ENCODE peak calls at places on chromosome 10, in five cellular contexts. One of them, this sample, is unnamed.

GRCh38 chr10:123891147-123892011 is at the start of gene CPXM2:
- DNase-seq in HCT116: no peak
- DNase-seq in fibroblast of lung: no peak
- DNase-seq in hepatocyte: peak; percentile 15
- DNase-seq in astrocyte: no peak
- DNase-seq in this sample: no peak

GRCh38 chr10:91879514-91880170 is 29.6 kb downstream of the FGFBP3 start:
- DNase-seq in HCT116: no peak
- DNase-seq in fibroblast of lung: no peak
- DNase-seq in hepatocyte: no peak
- DNase-seq in astrocyte: no peak
- DNase-seq in this sample: no peak

GRCh38 chr10:34866848-34867247 is 51.8 kb upstream of the PARD3 start:
- DNase-seq in HCT116: no peak
- DNase-seq in fibroblast of lung: no peak
- DNase-seq in hepatocyte: no peak
- DNase-seq in astrocyte: no peak
- DNase-seq in this sample: no peak

GRCh38 chr10:91024541-91024940 is 103.7 kb upstream of the ANKRD1 start:
- DNase-seq in HCT116: no peak
- DNase-seq in fibroblast of lung: no peak
- DNase-seq in hepatocyte: no peak
- DNase-seq in astrocyte: no peak
- DNase-seq in this sample: no peak

GRCh38 chr10:67602268-67602950 is 93.6 kb downstream of the CTNNA3 start:
- DNase-seq in HCT116: peak; percentile 32
- DNase-seq in fibroblast of lung: peak; percentile 83
- DNase-seq in hepatocyte: no peak
- DNase-seq in astrocyte: peak; percentile 94
- DNase-seq in this sample: no peak

GRCh38 chr10:88150338-88150737 is 286.9 kb downstream of the PTEN start:
- DNase-seq in HCT116: no peak
- DNase-seq in fibroblast of lung: peak; percentile 56
- DNase-seq in hepatocyte: no peak
- DNase-seq in astrocyte: peak; percentile 79
- DNase-seq in this sample: no peak

GRCh38 chr10:109205929-109206585 is 717.3 kb downstream of the XPNPEP1 start:
- DNase-seq in HCT116: no peak
- DNase-seq in fibroblast of lung: peak; percentile 62
- DNase-seq in hepatocyte: peak; percentile 49
- DNase-seq in astrocyte: peak; percentile 97
- DNase-seq in this sample: no peak

GRCh38 chr10:101771380-101771779 is 4.5 kb downstream of the FGF8 start:
- DNase-seq in HCT116: no peak
- DNase-seq in fibroblast of lung: no peak
- DNase-seq in hepatocyte: no peak
- DNase-seq in astrocyte: no peak
- DNase-seq in this sample: no peak

GRCh38 chr10:11110499-11110898 is 92.8 kb downstream of the CELF2 start:
- DNase-seq in HCT116: no peak
- DNase-seq in fibroblast of lung: no peak
- DNase-seq in hepatocyte: no peak
- DNase-seq in astrocyte: no peak
- DNase-seq in this sample: no peak

GRCh38 chr10:116708386-116708785 is 34.0 kb downstream of the HSPA12A start:
- DNase-seq in HCT116: no peak
- DNase-seq in fibroblast of lung: peak; percentile 38
- DNase-seq in hepatocyte: no peak
- DNase-seq in astrocyte: peak; percentile 91
- DNase-seq in this sample: no peak

GRCh38 chr10:19592276-19592675 is 224.0 kb upstream of the PLXDC2 start:
- DNase-seq in HCT116: no peak
- DNase-seq in fibroblast of lung: no peak
- DNase-seq in hepatocyte: peak; percentile 8
- DNase-seq in astrocyte: peak; percentile 32
- DNase-seq in this sample: no peak

GRCh38 chr10:47183726-47184084 is 116.3 kb upstream of the GDF10 start:
- DNase-seq in HCT116: no peak
- DNase-seq in fibroblast of lung: peak; percentile 57
- DNase-seq in hepatocyte: no peak
- DNase-seq in astrocyte: no peak
- DNase-seq in this sample: no peak

GRCh38 chr10:69965919-69966662 is 86.6 kb upstream of the MACROH2A2 start:
- DNase-seq in HCT116: no peak
- DNase-seq in fibroblast of lung: peak; percentile 28
- DNase-seq in hepatocyte: no peak
- DNase-seq in astrocyte: peak; percentile 31
- DNase-seq in this sample: no peak

GRCh38 chr10:22620140-22620857 is 94.1 kb downstream of the PIP4K2A start:
- DNase-seq in HCT116: peak; percentile 91
- DNase-seq in fibroblast of lung: peak; percentile 99
- DNase-seq in hepatocyte: no peak
- DNase-seq in astrocyte: peak; percentile 97
- DNase-seq in this sample: no peak

GRCh38 chr10:22344781-22345300 is 455 bp upstream of the SPAG6 start:
- DNase-seq in HCT116: no peak
- DNase-seq in fibroblast of lung: no peak
- DNase-seq in hepatocyte: no peak
- DNase-seq in astrocyte: no peak
- DNase-seq in this sample: no peak

GRCh38 chr10:23340346-23340745 is 4.3 kb downstream of the C10orf67 start:
- DNase-seq in HCT116: no peak
- DNase-seq in fibroblast of lung: no peak
- DNase-seq in hepatocyte: no peak
- DNase-seq in astrocyte: no peak
- DNase-seq in this sample: no peak

GRCh38 chr10:31467791-31468535 is 148.9 kb downstream of the ZEB1 start:
- DNase-seq in HCT116: peak; percentile 57
- DNase-seq in fibroblast of lung: no peak
- DNase-seq in hepatocyte: peak; percentile 42
- DNase-seq in astrocyte: peak; percentile 10
- DNase-seq in this sample: peak; percentile 31

GRCh38 chr10:31133251-31133627 is 101.6 kb upstream of the ZNF438 start:
- DNase-seq in HCT116: no peak
- DNase-seq in fibroblast of lung: no peak
- DNase-seq in hepatocyte: no peak
- DNase-seq in astrocyte: no peak
- DNase-seq in this sample: no peak

GRCh38 chr10:21831986-21832735 is 171.4 kb downstream of the DNAJC1 start:
- DNase-seq in HCT116: no peak
- DNase-seq in fibroblast of lung: peak; percentile 59
- DNase-seq in hepatocyte: no peak
- DNase-seq in astrocyte: peak; percentile 55
- DNase-seq in this sample: no peak

GRCh38 chr10:30811665-30812017 is 182.1 kb upstream of the LYZL2 start:
- DNase-seq in HCT116: no peak
- DNase-seq in fibroblast of lung: peak; percentile 78
- DNase-seq in hepatocyte: no peak
- DNase-seq in astrocyte: no peak
- DNase-seq in this sample: no peak

GRCh38 chr10:1715821-1716220 is 21.5 kb downstream of the ADARB2 start:
- DNase-seq in HCT116: no peak
- DNase-seq in fibroblast of lung: no peak
- DNase-seq in hepatocyte: peak; percentile 70
- DNase-seq in astrocyte: no peak
- DNase-seq in this sample: peak; percentile 52

GRCh38 chr10:42866115-42866995 is 83.8 kb downstream of the BMS1 start:
- DNase-seq in HCT116: peak; percentile 47
- DNase-seq in fibroblast of lung: peak; percentile 67
- DNase-seq in hepatocyte: peak; percentile 89
- DNase-seq in astrocyte: peak; percentile 47
- DNase-seq in this sample: peak; percentile 66

DNA sequence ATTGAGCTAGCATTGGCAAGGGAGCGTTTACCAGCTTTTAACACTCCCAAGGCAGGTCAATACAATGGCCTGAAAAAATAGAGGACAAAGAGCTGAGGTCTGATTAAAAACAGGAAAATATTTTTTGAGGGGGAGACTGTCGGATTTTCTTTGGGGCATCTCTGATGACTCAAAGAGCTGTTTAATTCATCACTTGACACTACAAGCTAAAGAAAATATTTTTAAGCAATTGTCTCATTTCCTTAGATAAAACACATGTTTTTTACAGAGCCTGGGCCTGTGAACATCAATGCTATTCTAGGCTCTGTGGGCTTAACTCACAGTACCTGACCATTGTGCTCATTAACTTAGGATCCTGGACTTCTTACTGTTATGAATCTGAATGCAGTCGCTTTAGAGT is 100.8 kb downstream of the NRP1 start:
- DNase-seq in HCT116: no peak
- DNase-seq in fibroblast of lung: no peak
- DNase-seq in hepatocyte: no peak
- DNase-seq in astrocyte: peak; percentile 67
- DNase-seq in this sample: no peak
- H3K4me2 ChIP-seq in HCT116: no peak overlapping the region
- H3K4me2 ChIP-seq in fibroblast of lung: no peak overlapping the region
- H3K4me2 ChIP-seq in hepatocyte: no peak overlapping the region
- H3K4me2 ChIP-seq in astrocyte: peak overlapping the region; percentile 21
- H3K4me2 ChIP-seq in this sample: no peak overlapping the region

GRCh38 chr10:71258446-71259145 is 46.2 kb downstream of the UNC5B start:
- DNase-seq in HCT116: no peak
- DNase-seq in fibroblast of lung: no peak
- DNase-seq in hepatocyte: no peak
- DNase-seq in astrocyte: no peak
- DNase-seq in this sample: no peak

GRCh38 chr10:71257292-71257997 is 45.1 kb downstream of the UNC5B start:
- DNase-seq in HCT116: no peak
- DNase-seq in fibroblast of lung: no peak
- DNase-seq in hepatocyte: no peak
- DNase-seq in astrocyte: no peak
- DNase-seq in this sample: no peak

GRCh38 chr10:71259282-71259681 is 46.9 kb downstream of the UNC5B start:
- DNase-seq in HCT116: no peak
- DNase-seq in fibroblast of lung: no peak
- DNase-seq in hepatocyte: no peak
- DNase-seq in astrocyte: no peak
- DNase-seq in this sample: no peak

GRCh38 chr10:71256661-71257030 is 44.3 kb downstream of the UNC5B start:
- DNase-seq in HCT116: no peak
- DNase-seq in fibroblast of lung: no peak
- DNase-seq in hepatocyte: no peak
- DNase-seq in astrocyte: no peak
- DNase-seq in this sample: no peak

DNA sequence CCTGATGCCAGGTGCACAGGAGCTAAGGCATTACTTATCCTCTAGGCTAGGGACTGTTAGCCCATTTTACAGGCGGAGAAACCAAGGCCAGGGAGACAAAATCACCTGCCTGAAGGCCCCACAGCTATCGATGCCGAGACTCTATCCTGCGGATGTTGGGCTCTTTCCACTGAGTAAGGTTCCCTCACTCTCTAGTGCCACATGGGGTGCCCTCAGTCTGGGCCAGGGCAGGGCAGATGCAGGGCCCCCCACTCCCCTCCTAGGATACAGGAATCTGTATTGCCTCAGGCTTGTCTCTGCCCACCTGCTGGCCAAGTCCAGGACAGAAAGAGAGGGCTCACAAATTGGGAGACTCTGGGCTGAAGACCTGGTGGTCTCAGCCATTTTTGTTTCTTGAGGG is 45.7 kb downstream of the UNC5B start:
- DNase-seq in HCT116: no peak
- DNase-seq in fibroblast of lung: no peak
- DNase-seq in hepatocyte: no peak
- DNase-seq in astrocyte: no peak
- DNase-seq in this sample: no peak
- H3K4me1 ChIP-seq in HCT116: peaks cover 67% of the 10 kb centered on the region
- H3K4me1 ChIP-seq in fibroblast of lung: peaks cover 16% of the 10 kb centered on the region
- H3K4me1 ChIP-seq in hepatocyte: peaks cover 41% of the 10 kb centered on the region
- H3K4me1 ChIP-seq in astrocyte: peaks cover 57% of the 10 kb centered on the region
- H3K4me1 ChIP-seq in this sample: no peaks in the 10 kb centered on the region

GRCh38 chr10:51103818-51104217 is 29.5 kb downstream of the PRKG1 start:
- DNase-seq in HCT116: no peak
- DNase-seq in fibroblast of lung: peak; percentile 15
- DNase-seq in hepatocyte: no peak
- DNase-seq in astrocyte: no peak
- DNase-seq in this sample: no peak
- H3K4me2 ChIP-seq in HCT116: no peak overlapping the region
- H3K4me2 ChIP-seq in fibroblast of lung: no peak overlapping the region
- H3K4me2 ChIP-seq in hepatocyte: no peak overlapping the region
- H3K4me2 ChIP-seq in astrocyte: no peak overlapping the region
- H3K4me2 ChIP-seq in this sample: no peak overlapping the region

GRCh38 chr10:113091921-113092320 is 141.9 kb downstream of the TCF7L2 start:
- DNase-seq in HCT116: no peak
- DNase-seq in fibroblast of lung: no peak
- DNase-seq in hepatocyte: no peak
- DNase-seq in astrocyte: no peak
- DNase-seq in this sample: no peak
- H3K4me1 ChIP-seq in HCT116: peaks cover 95% of the 10 kb centered on the region
- H3K4me1 ChIP-seq in fibroblast of lung: peaks cover 11% of the 10 kb centered on the region
- H3K4me1 ChIP-seq in hepatocyte: peaks cover 43% of the 10 kb centered on the region
- H3K4me1 ChIP-seq in astrocyte: peaks cover 21% of the 10 kb centered on the region
- H3K4me1 ChIP-seq in this sample: no peaks in the 10 kb centered on the region

DNA sequence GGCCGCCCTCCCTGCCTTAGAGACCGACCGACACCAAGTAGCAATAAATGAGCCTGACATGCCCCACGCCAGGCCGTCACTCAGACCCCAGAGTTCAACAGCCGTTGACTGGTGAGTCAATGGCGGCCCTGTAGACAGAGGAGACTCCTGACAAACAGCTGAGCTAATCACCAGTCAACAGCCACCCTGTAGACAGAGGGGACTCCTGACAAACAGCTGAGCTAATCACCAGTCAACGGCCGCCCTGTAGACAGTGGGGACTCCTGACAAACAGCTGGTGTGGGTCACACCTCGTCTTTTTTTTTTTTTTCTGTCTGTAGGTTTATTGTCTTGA is 16.9 kb upstream of the KNDC1 start:
- DNase-seq in HCT116: no peak
- DNase-seq in fibroblast of lung: no peak
- DNase-seq in hepatocyte: peak; percentile 60
- DNase-seq in astrocyte: no peak
- DNase-seq in this sample: no peak
- H3K4me2 ChIP-seq in HCT116: no peak overlapping the region
- H3K4me2 ChIP-seq in fibroblast of lung: no peak overlapping the region
- H3K4me2 ChIP-seq in hepatocyte: no peak overlapping the region
- H3K4me2 ChIP-seq in astrocyte: no peak overlapping the region
- H3K4me2 ChIP-seq in this sample: no peak overlapping the region

DNA sequence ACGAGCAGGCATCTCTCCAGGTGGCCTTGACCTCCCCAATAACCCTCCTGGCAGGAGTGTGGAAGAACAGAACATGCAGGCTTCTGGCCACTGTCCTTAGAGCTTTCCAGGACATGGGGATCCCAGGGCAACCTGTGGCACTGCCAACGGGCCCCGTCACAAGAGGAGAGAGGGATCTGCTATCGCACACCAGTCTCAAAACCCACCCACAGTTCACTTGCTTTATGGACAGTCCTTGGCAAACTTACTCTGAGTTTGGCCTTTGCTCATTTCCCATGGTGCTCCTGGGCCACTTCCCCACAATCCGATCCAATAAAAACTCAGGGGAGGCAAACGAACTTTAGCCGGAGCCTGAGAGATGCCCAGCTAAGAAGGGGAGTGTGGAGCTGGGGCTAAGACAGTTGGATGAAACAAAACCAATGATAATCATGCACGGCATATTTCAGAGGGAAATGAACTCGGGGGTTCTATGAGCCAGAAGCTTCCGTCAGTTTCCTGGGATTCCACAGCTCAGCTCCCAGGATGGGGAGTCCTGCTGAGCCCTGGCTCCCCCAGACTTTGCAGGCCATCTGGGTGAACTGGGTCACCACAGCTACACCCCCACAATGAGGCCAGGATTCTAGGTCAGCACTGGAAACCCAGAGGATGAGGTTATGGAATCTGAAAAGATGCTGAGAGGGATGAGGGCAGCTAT is 158.4 kb downstream of the NEURL1 start:
- DNase-seq in HCT116: no peak
- DNase-seq in fibroblast of lung: no peak
- DNase-seq in hepatocyte: no peak
- DNase-seq in astrocyte: no peak
- DNase-seq in this sample: no peak
- H3K4me1 ChIP-seq in HCT116: no peaks in the 10 kb centered on the region
- H3K4me1 ChIP-seq in fibroblast of lung: peaks cover 38% of the 10 kb centered on the region
- H3K4me1 ChIP-seq in hepatocyte: peaks cover 9% of the 10 kb centered on the region
- H3K4me1 ChIP-seq in astrocyte: no peaks in the 10 kb centered on the region
- H3K4me1 ChIP-seq in this sample: no peaks in the 10 kb centered on the region